ENCODE peak calls at places on chromosomes 1 and 21, in five cellular contexts. S, W, B, X and P are unnamed samples.

GRCh38 chr1:11485191-11485590 is 6.2 kb downstream of the DISP3 start:
- DNase-seq in S (no peak), W (no peak), B (no peak), X (no peak), P (no peak)

GRCh38 chr1:52970149-52970548 is 43.1 kb downstream of the SCP2 start:
- DNase-seq in S (no peak), W (no peak), B (no peak), X (no peak), P (no peak)

GRCh38 chr1:184052194-184052559 is 647 bp downstream of the TSEN15 start:
- DNase-seq in S (no peak), W (no peak), B (no peak), X (no peak), P (no peak)

GRCh38 chr1:178282949-178283367 is 189.1 kb downstream of the RASAL2 start:
- DNase-seq in S (no peak), W (no peak), B (no peak), X (no peak), P (no peak)

GRCh38 chr1:58815069-58815679 is 31.3 kb upstream of the JUN start:
- DNase-seq in S (peak), W (peak), B (peak), X (peak), P (peak)

GRCh38 chr21:38679531-38679930 is 126.2 kb upstream of the ETS2 start:
- DNase-seq in S (no peak), W (no peak), B (no peak), X (no peak), P (no peak)

GRCh38 chr1:172754609-172755008 is 95.7 kb downstream of the FASLG start:
- DNase-seq in S (no peak), W (no peak), B (no peak), X (no peak), P (no peak)

GRCh38 chr1:27816921-27817630 is 13.5 kb upstream of the PPP1R8 start:
- DNase-seq in S (no peak), W (no peak), B (no peak), X (peak), P (no peak)

GRCh38 chr1:204075890-204076837 is 3.2 kb downstream of the SOX13 start:
- DNase-seq in S (no peak), W (no peak), B (no peak), X (no peak), P (peak)

GRCh38 chr21:37658994-37659458 is 257.2 kb downstream of the KCNJ6 start:
- DNase-seq in S (no peak), W (no peak), B (no peak), X (no peak), P (no peak)

GRCh38 chr1:204294371-204294770 is 65.4 kb downstream of the PLEKHA6 start:
- DNase-seq in S (no peak), W (no peak), B (no peak), X (peak), P (no peak)

GRCh38 chr1:15345711-15346355 is 63.9 kb upstream of the EFHD2 start:
- DNase-seq in S (peak), W (no peak), B (peak), X (no peak), P (peak)

GRCh38 chr1:85258536-85259117 is 835 bp downstream of the C1orf52 start:
- DNase-seq in S (no peak), W (no peak), B (no peak), X (no peak), P (no peak)

GRCh38 chr1:1250828-1251284 is 4.3 kb upstream of the C1QTNF12 start:
- DNase-seq in S (no peak), W (no peak), B (peak), X (no peak), P (no peak)